ENCODE peak calls at places on chromosome 13, in five cellular contexts. One of them, this sample, is unnamed.

GRCh38 chr13:105342421-105342820 is 1193.0 kb downstream of the EFNB2 start:
- DNase-seq in Karpas-422: no peak
- DNase-seq in GM04503: no peak
- DNase-seq in sigmoid colon: no peak
- DNase-seq in T-helper 1 cell: no peak
- DNase-seq in this sample: no peak

GRCh38 chr13:87907202-87907601 is 236.0 kb downstream of the SLITRK5 start:
- DNase-seq in Karpas-422: no peak
- DNase-seq in T-helper 1 cell: no peak
- DNase-seq in GM04503: no peak
- DNase-seq in sigmoid colon: no peak
- DNase-seq in this sample: no peak

GRCh38 chr13:112685856-112686255 is 4.0 kb upstream of the ATP11A start:
- DNase-seq in GM04503: no peak
- DNase-seq in Karpas-422: no peak
- DNase-seq in sigmoid colon: no peak
- DNase-seq in T-helper 1 cell: no peak
- DNase-seq in this sample: no peak

GRCh38 chr13:79593611-79594275 is 112.8 kb downstream of the NDFIP2 start:
- DNase-seq in GM04503: peak; percentile 26
- DNase-seq in T-helper 1 cell: no peak
- DNase-seq in sigmoid colon: no peak
- DNase-seq in Karpas-422: no peak
- DNase-seq in this sample: peak; percentile 33

GRCh38 chr13:107669356-107669755 is 546.0 kb downstream of the LIG4 start:
- DNase-seq in T-helper 1 cell: no peak
- DNase-seq in GM04503: peak; percentile 19
- DNase-seq in sigmoid colon: no peak
- DNase-seq in Karpas-422: no peak
- DNase-seq in this sample: peak; percentile 53

GRCh38 chr13:37662624-37663023 is 64.1 kb upstream of the POSTN start:
- DNase-seq in sigmoid colon: no peak
- DNase-seq in T-helper 1 cell: no peak
- DNase-seq in GM04503: no peak
- DNase-seq in Karpas-422: no peak
- DNase-seq in this sample: no peak

GRCh38 chr13:98180092-98180491 is 3.0 kb upstream of the RNF113B start:
- DNase-seq in T-helper 1 cell: no peak
- DNase-seq in sigmoid colon: no peak
- DNase-seq in GM04503: no peak
- DNase-seq in Karpas-422: no peak
- DNase-seq in this sample: no peak

GRCh38 chr13:31110617-31111016 is 51.1 kb downstream of the HSPH1 start:
- DNase-seq in GM04503: no peak
- DNase-seq in Karpas-422: no peak
- DNase-seq in T-helper 1 cell: no peak
- DNase-seq in sigmoid colon: no peak
- DNase-seq in this sample: no peak

GRCh38 chr13:113567681-113568080 is 16.9 kb upstream of the TFDP1 start:
- DNase-seq in GM04503: no peak
- DNase-seq in T-helper 1 cell: no peak
- DNase-seq in Karpas-422: no peak
- DNase-seq in sigmoid colon: no peak
- DNase-seq in this sample: no peak

This sample was measured in AG09309.